ENCODE peak calls at places on chromosome 22, in ten cellular contexts. X is bronchial epithelial cell; L is CD8-positive, alpha-beta memory T cell; I is tibial artery; N is uterus; G is HepG2; E is effector memory CD4-positive, alpha-beta T cell; O is heart left ventricle; Q is coronary artery; A is BJ. H is an unnamed sample.

GRCh38 chr22:30606455-30607299 is at the start of gene TCN2:
- DNase-seq in L (no peak), I (peak; percentile 70), E (peak; percentile 9), N (peak; percentile 79), O (peak; percentile 72), G (peak; percentile 41), X (peak; percentile 60), A (no peak), Q (peak; percentile 81), H (no peak)

GRCh38 chr22:33866521-33866920 is 53.8 kb downstream of the LARGE1 start:
- DNase-seq in N (no peak), X (no peak), L (no peak), A (no peak), E (no peak), O (no peak), I (no peak), Q (no peak), G (no peak), H (no peak)

GRCh38 chr22:30344447-30345200 is 12.1 kb downstream of the SF3A1 start:
- DNase-seq in Q (no peak), X (no peak), G (no peak), A (no peak), N (no peak), O (no peak), L (no peak), I (no peak), E (no peak), H (no peak)

GRCh38 chr22:21650823-21651520 is 8.9 kb downstream of the SDF2L1 start:
- DNase-seq in N (no peak), L (no peak), E (no peak), G (no peak), X (no peak), I (no peak), A (no peak), O (no peak), Q (no peak), H (peak; percentile 55)

GRCh38 chr22:28172948-28173360 is 253.9 kb upstream of the PITPNB start:
- DNase-seq in N (no peak), G (no peak), L (no peak), O (no peak), Q (no peak), I (no peak), X (peak; percentile 91), E (no peak), A (no peak), H (no peak)

GRCh38 chr22:30922151-30922611 is 46.4 kb downstream of the MORC2 start:
- DNase-seq in X (peak; percentile 8), N (peak; percentile 25), G (no peak), I (no peak), A (no peak), Q (no peak), O (peak; percentile 57), L (peak; percentile 70), E (peak; percentile 78), H (no peak)

GRCh38 chr22:29275819-29276565 is 7.9 kb downstream of the EWSR1 start:
- DNase-seq in L (no peak), N (no peak), A (no peak), I (no peak), X (no peak), O (no peak), G (no peak), Q (no peak), E (no peak), H (no peak)

GRCh38 chr22:22168190-22168940 is 76.2 kb upstream of the VPREB1 start:
- DNase-seq in I (no peak), O (no peak), Q (no peak), E (no peak), L (no peak), G (peak; percentile 25), N (no peak), X (peak; percentile 39), A (no peak), H (peak; percentile 51)

GRCh38 chr22:25081409-25081824 is 118.2 kb upstream of the CRYBB3 start:
- DNase-seq in I (peak; percentile 41), O (no peak), A (no peak), G (peak; percentile 56), L (peak; percentile 22), X (peak; percentile 30), N (no peak), Q (no peak), E (no peak), H (peak; percentile 44)

GRCh38 chr22:24208012-24208749 is 26.9 kb downstream of the SUSD2 start:
- DNase-seq in N (peak; percentile 80), O (peak; percentile 56), E (no peak), A (peak; percentile 95), G (peak; percentile 92), X (peak; percentile 99), L (no peak), I (peak; percentile 78), Q (no peak), H (no peak)

GRCh38 chr22:46858181-46858771 is 95.8 kb downstream of the TBC1D22A start:
- DNase-seq in Q (no peak), I (no peak), O (no peak), N (no peak), X (no peak), A (no peak), L (no peak), E (no peak), G (no peak), H (no peak)

GRCh38 chr22:30612789-30613188 is 5.8 kb downstream of the TCN2 start:
- DNase-seq in G (no peak), L (no peak), O (no peak), A (no peak), E (no peak), I (no peak), Q (no peak), X (no peak), N (no peak), H (no peak)

GRCh38 chr22:19197997-19198865 is 19.7 kb upstream of the SLC25A1 start:
- DNase-seq in G (no peak), A (no peak), E (no peak), N (no peak), O (no peak), I (no peak), Q (no peak), X (no peak), L (no peak), H (no peak)

DNA sequence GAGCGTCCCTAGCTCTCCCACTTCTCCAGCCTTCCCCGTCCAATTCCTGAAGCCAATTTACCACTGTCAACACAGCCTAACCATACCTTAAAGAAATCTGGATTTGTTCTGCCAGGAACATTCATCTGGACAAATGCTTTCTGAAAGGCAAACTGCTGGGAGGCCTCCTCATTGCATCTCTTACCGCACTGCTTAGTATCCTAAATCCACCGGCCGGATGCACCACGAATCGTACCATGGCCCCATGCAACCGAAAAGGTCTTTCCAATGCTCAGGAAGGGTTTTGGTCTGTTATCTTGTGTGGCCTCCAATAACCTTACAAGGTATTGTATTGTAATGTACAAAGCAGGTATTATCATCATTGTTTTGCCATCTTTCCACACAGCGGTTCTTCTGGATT is 57.6 kb downstream of the MYH9 start:
- DNase-seq in L (no peak), E (no peak), I (no peak), Q (no peak), N (no peak), O (no peak), G (no peak), X (no peak), A (no peak), H (no peak)
- H3K4me3 ChIP-seq in L (peak overlapping the region; percentile 50), E (peak overlapping the region; percentile 23), I (no peak overlapping the region), Q (peak overlapping the region; percentile 56), N (no peak overlapping the region), O (no peak overlapping the region), G (no peak overlapping the region), X (no peak overlapping the region), A (no peak overlapping the region), H (no peak overlapping the region)

DNA sequence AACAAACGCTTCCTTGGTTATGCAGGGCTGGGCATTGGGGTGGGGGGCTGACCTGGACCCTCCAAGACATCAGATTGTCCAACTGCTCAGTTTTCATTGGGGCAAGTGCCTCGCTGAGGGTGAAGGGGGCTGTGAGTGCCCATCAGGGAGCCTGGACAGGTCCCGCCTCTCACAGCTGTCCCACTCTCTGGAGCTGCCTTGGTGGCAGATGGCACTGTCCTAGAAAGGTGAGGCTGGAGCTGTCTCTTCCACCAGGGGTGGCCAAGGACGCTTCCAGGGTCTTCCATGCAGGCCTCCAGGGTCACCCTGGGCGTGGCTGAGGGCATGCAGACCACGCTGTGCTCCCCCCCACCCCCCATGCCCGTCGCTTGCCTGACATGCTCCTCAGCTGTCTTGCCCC is 53.4 kb upstream of the CCDC188 start:
- DNase-seq in Q (no peak), X (no peak), G (no peak), A (no peak), L (no peak), E (no peak), O (no peak), I (no peak), N (no peak), H (no peak)
- H3K4me3 ChIP-seq in Q (no peak overlapping the region), X (no peak overlapping the region), G (no peak overlapping the region), A (no peak overlapping the region), L (no peak overlapping the region), E (no peak overlapping the region), O (no peak overlapping the region), I (no peak overlapping the region), N (no peak overlapping the region), H (no peak overlapping the region)

DNA sequence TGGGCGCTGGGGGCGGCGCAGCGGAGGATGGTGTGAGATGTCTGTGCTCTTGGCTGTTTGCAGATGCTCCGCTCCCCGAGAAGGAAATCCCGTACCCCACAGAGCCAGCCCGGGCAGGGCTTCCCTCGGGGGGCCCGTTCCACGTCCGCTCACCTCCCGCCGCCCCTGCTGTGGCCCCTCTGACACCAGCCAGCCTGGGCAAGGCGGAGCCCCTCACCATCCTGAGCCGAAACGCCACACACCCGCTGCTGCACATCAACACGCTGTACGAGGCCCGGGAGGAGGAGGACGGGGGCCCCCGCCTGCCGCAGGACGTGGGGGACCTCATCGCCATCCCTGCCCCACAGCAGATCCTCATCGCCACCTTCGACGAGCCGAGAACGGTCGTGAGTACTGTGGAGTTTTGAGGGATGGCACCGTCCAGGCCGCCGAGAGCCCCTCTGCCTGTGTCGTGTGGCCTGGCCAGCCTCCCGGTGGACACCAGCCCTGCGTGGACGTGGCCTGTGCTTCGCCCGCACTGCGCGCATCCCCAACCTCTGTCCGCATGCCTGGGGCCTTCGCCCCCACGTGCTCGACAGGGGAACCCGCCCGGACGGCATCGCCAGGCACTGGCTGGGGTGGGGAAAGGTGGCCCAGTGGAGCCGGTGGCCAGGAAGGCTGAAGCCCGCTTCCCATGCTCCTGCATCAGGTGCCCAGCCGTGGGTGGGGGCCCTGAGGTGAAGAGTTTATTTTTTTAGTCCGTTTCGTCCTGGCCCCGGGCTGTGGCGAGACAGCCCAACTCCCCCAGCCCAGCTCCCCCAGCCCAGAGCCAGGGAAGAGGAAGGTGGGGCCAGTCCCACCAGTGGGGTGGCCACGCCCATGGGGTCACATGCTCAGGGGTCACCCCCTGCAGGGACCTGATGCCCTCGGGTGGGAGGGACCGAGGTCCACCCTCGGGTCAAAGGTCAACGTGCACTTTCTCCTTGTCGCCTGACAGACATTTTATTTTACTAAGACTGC is 6.5 kb upstream of the TRABD start:
- DNase-seq in E (no peak), Q (no peak), A (no peak), N (no peak), O (no peak), L (no peak), I (no peak), X (no peak), G (no peak), H (no peak)
- H3K4me3 ChIP-seq in E (no peak overlapping the region), Q (no peak overlapping the region), A (no peak overlapping the region), N (no peak overlapping the region), O (no peak overlapping the region), L (no peak overlapping the region), I (no peak overlapping the region), X (no peak overlapping the region), G (no peak overlapping the region), H (no peak overlapping the region)

DNA sequence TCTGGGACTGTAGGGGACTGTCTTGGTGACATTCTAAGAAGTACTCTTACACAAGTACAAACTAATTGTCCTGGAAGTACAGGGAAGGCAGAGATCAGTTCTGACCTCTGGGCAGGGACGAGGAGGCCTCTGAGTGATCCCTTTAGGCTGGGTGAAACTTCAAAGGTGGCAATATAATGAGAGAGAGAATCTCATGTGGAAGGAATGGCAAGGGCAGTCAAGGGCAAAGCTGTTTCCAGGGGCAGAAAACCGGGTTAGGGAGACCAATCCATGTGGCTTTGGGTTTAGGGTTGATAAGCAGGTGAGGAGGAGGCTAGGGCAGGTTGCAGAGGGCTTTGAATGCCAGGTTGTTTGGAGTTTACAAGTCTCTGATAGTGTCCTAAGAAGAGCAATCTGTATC is 21.3 kb upstream of the MYH9 start:
- DNase-seq in L (no peak), I (no peak), E (no peak), X (no peak), N (no peak), Q (no peak), G (no peak), A (no peak), O (no peak), H (no peak)
- H3K4me3 ChIP-seq in L (no peak overlapping the region), I (no peak overlapping the region), E (no peak overlapping the region), X (no peak overlapping the region), N (no peak overlapping the region), Q (no peak overlapping the region), G (no peak overlapping the region), A (no peak overlapping the region), O (no peak overlapping the region), H (no peak overlapping the region)

H was measured in DND-41.